ENCODE peak calls at places on chromosomes 3 and 15, in five cellular contexts. Z, N, A, P and V are unnamed samples.

GRCh38 chr3:69305011-69305410 is 80.9 kb downstream of the FRMD4B start:
- DNase-seq in N (no peak), Z (no peak), A (peak; percentile 48), P (no peak), V (no peak)

GRCh38 chr3:42709621-42710020 is 7.0 kb upstream of the HHATL start:
- DNase-seq in N (no peak), A (no peak), Z (no peak), P (no peak), V (no peak)

GRCh38 chr3:193214445-193214844 is 26.6 kb upstream of the PLAAT1 start:
- DNase-seq in N (no peak), A (no peak), P (no peak), Z (no peak), V (no peak)

GRCh38 chr3:116440196-116440595 is 5.1 kb downstream of the LSAMP start:
- DNase-seq in Z (peak; percentile 31), N (no peak), P (no peak), A (peak; percentile 93), V (no peak)

GRCh38 chr15:31326729-31327673 is at the start of gene KLF13:
- DNase-seq in Z (peak; percentile 79), A (peak; percentile 61), P (peak; percentile 59), N (peak; percentile 57), V (no peak)

GRCh38 chr3:88283242-88283592 is 133.5 kb downstream of the C3orf38 start:
- DNase-seq in Z (no peak), N (no peak), A (no peak), P (no peak), V (no peak)

GRCh38 chr3:188950832-188951489 is 220.8 kb upstream of the TPRG1 start:
- DNase-seq in P (peak; percentile 60), Z (peak; percentile 99), N (peak; percentile 84), A (peak; percentile 98), V (no peak)

GRCh38 chr3:46833346-46834300 is 29.6 kb downstream of the MYL3 start:
- DNase-seq in P (no peak), N (no peak), A (no peak), Z (no peak), V (no peak)

GRCh38 chr3:25664066-25664809 is 469 bp downstream of the TOP2B start:
- DNase-seq in Z (peak; percentile 60), P (peak; percentile 79), N (peak; percentile 79), A (peak; percentile 72), V (no peak)

GRCh38 chr3:25662921-25663320 is 1.8 kb downstream of the TOP2B start:
- DNase-seq in N (no peak), A (no peak), P (no peak), Z (no peak), V (no peak)

GRCh38 chr3:25664810-25665645 is at the start of gene TOP2B:
- DNase-seq in Z (peak; percentile 97), P (peak; percentile 96), A (peak; percentile 96), N (peak; percentile 97), V (peak; percentile 92)

GRCh38 chr3:25663324-25664065 is 1.2 kb downstream of the TOP2B start:
- DNase-seq in Z (no peak), P (no peak), A (peak; percentile 32), N (no peak), V (peak; percentile 46)

GRCh38 chr3:25665646-25666136 is 984 bp upstream of the TOP2B start:
- DNase-seq in A (no peak), P (no peak), Z (no peak), N (no peak), V (no peak)
- H3K4me3 ChIP-seq in A (peak overlapping the region; percentile 63), P (peak overlapping the region; percentile 83), Z (no peak overlapping the region), N (peak overlapping the region; percentile 68), V (peak overlapping the region; percentile 78)

GRCh38 chr3:105067361-105067760 is 299.3 kb upstream of the ALCAM start:
- DNase-seq in N (no peak), P (no peak), Z (no peak), A (no peak), V (no peak)
- TF ChIP-seq CTCF in N (no peak), P (no peak), Z (no peak), A (no peak), V (no peak)

GRCh38 chr3:170154569-170155143 is 26.9 kb downstream of the PHC3 start:
- DNase-seq in P (no peak), A (no peak), N (no peak), Z (no peak), V (peak; percentile 61)
- H3K4me3 ChIP-seq in P (no peak overlapping the region), A (no peak overlapping the region), N (no peak overlapping the region), Z (no peak overlapping the region), V (peak overlapping the region; percentile 1)

DNA sequence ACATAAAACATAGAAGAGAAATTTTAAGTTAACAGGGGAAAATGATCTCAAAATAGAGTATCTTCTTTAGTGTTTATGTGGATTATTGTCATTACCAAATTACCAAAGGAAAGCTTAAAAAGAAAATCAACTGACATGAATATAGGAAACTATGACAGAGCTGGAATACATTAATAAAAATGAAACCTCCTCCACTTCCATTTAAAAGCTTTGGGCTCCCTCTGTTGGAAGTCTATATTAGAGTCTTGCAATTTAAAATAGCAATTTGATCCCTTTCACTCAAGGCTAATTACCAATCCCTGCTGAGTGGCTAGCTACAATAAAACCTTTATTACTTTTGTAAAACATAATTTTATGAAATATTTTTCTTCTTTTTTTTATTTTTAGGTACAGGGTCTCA is 61.4 kb upstream of the IMPG2 start:
- DNase-seq in A (peak; percentile 31), Z (peak; percentile 56), P (no peak), N (no peak), V (no peak)
- TF ChIP-seq CTCF in A (peak; percentile 35), Z (peak; percentile 34), P (peak; percentile 58), N (peak; percentile 63), V (no peak)

GRCh38 chr3:45167011-45167911 is 21.1 kb upstream of the CDCP1 start:
- DNase-seq in N (peak; percentile 47), A (peak; percentile 98), Z (peak; percentile 88), P (peak; percentile 81), V (peak; percentile 10)
- H3K4me3 ChIP-seq in N (no peak overlapping the region), A (peak overlapping the region; percentile 28), Z (peak overlapping the region; percentile 34), P (no peak overlapping the region), V (no peak overlapping the region)

GRCh38 chr15:100849021-100849831 is 30.4 kb upstream of the ALDH1A3 start:
- DNase-seq in N (no peak), A (peak; percentile 54), Z (peak; percentile 26), P (peak; percentile 56), V (no peak)
- TF ChIP-seq CTCF in N (no peak), A (peak; percentile 9), Z (peak; percentile 20), P (peak; percentile 5), V (no peak)

GRCh38 chr15:43102181-43102580 is 3.7 kb downstream of the UBR1 start:
- DNase-seq in Z (no peak), A (no peak), P (no peak), N (no peak), V (no peak)

GRCh38 chr15:43104426-43104825 is 1.4 kb downstream of the UBR1 start:
- DNase-seq in A (peak; percentile 33), N (no peak), P (no peak), Z (no peak), V (no peak)

GRCh38 chr15:43105077-43105769 is 615 bp downstream of the UBR1 start:
- DNase-seq in N (peak; percentile 14), Z (no peak), P (no peak), A (peak; percentile 12), V (no peak)

GRCh38 chr15:43105778-43106485 is at the start of gene UBR1:
- DNase-seq in N (peak; percentile 92), A (peak; percentile 97), Z (peak; percentile 97), P (peak; percentile 92), V (peak; percentile 86)

DNA sequence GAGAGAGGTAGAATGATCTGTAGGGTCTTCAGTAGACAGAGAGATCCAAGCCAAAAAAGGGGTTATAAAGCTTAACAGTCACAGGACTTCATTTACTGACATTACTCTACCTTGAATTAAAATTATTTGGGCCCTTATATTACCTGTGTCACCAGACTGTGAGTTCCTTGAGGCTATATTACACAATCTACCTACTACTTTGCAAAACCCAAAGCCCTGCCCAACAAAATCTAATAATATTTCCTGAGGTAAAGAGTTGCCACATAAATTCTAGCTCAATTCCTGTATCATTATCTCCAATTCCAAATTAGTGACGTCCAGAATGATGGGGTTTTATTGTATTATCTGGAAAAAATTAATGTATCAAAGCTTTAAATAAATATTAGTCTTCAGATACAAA is 1.9 kb downstream of the UBR1 start:
- DNase-seq in N (no peak), P (no peak), A (no peak), Z (no peak), V (no peak)
- H3K4me3 ChIP-seq in N (no peak overlapping the region), P (peak overlapping the region; percentile 93), A (no peak overlapping the region), Z (no peak overlapping the region), V (no peak overlapping the region)

DNA sequence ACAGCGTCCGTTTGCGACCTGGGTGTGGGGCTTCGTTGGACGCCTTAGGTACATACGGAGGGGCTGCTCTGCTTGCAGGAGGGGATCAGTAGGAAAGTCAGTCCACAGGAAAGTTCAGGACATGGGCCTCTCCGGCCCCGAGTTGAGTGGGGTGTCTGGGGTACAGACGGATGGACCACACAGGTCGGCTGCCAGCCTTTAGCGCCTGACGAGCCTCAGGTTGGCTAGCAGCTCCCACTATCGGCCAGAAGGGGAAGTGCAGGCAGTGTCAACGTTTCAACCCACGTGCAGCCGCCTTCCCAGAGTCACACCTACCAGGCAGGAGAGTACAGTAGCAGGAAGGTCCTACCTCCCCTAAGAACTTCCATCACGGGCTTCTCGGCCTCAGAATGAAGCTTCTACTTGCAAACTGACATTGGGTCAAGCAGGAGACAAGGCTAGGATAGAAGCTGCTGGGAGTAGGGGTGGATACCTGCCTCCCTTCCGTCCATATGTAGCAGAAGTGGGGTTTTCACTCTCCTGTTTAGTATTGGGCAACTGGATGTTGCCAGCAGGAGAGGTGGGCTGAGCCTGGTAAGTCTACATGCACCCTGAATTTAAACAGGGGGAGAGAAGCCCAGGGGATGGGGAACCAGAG is 1.8 kb upstream of the SCN5A start:
- DNase-seq in A (peak; percentile 35), N (peak; percentile 51), Z (peak; percentile 62), P (peak; percentile 67), V (no peak)
- TF ChIP-seq CTCF in A (peak; percentile 94), N (peak; percentile 90), Z (peak; percentile 99), P (peak; percentile 97), V (peak; percentile 100)

DNA sequence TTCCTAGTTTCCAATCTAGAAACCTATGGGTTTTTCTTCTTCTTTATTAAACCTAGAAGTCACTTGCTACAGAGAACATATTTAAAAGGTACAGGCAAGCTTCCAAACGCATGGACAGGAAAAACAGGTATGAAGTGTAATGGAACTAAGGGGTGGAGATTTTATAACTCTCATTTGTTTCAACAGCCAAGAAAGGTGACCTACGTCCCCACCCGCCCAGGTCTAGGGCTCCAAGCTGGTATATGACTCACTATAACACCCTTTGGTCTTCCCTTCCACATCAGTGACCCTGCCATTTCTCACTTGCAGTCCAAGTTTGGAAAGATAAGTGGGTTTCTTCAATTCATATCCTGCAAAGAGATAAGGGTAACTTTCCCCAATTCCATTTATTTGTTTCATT is 6.0 kb upstream of the LIPH start:
- DNase-seq in A (peak; percentile 30), Z (no peak), N (no peak), P (no peak), V (no peak)
- H3K4me3 ChIP-seq in A (no peak overlapping the region), Z (no peak overlapping the region), N (no peak overlapping the region), P (no peak overlapping the region), V (no peak overlapping the region)